ENCODE peak calls at places on chromosome 6, in nine cellular contexts. G, O, R, S, X, M, D, N and H are unnamed samples.

GRCh38 chr6:70684794-70685493 is 17.3 kb downstream of the SMAP1 start:
- DNase-seq in G (no peak), O (peak; percentile 26), R (no peak), S (no peak), X (peak; percentile 25), M (peak; percentile 4), D (no peak), N (no peak), H (no peak)

GRCh38 chr6:116105247-116105646 is 4.6 kb downstream of the NT5DC1 start:
- DNase-seq in G (no peak), O (no peak), R (no peak), S (no peak), X (no peak), M (no peak), D (no peak), N (no peak), H (no peak)

GRCh38 chr6:153003294-153003645 is 761 bp upstream of the MTRF1L start:
- DNase-seq in G (peak; percentile 21), O (peak; percentile 14), R (no peak), S (peak; percentile 46), X (peak; percentile 18), M (peak; percentile 15), D (no peak), N (peak; percentile 15), H (no peak)

GRCh38 chr6:12182676-12183075 is 107.5 kb upstream of the EDN1 start:
- DNase-seq in G (no peak), O (no peak), R (no peak), S (peak; percentile 45), X (peak; percentile 42), M (no peak), D (no peak), N (no peak), H (no peak)

GRCh38 chr6:16249971-16250370 is 11.6 kb downstream of the GMPR start:
- DNase-seq in G (no peak), O (no peak), R (no peak), S (no peak), X (no peak), M (peak; percentile 91), D (no peak), N (no peak), H (no peak)

GRCh38 chr6:124800222-124800621 is 162.0 kb upstream of the RNF217 start:
- DNase-seq in G (peak; percentile 12), O (no peak), R (no peak), S (no peak), X (no peak), M (peak; percentile 7), D (no peak), N (no peak), H (no peak)

GRCh38 chr6:157436200-157436943 is 55.4 kb downstream of the ZDHHC14 start:
- DNase-seq in G (no peak), O (no peak), R (no peak), S (no peak), X (no peak), M (no peak), D (no peak), N (no peak), H (no peak)

GRCh38 chr6:50720623-50721022 is 7.3 kb downstream of the TFAP2D start:
- DNase-seq in G (peak; percentile 86), O (peak; percentile 40), R (no peak), S (peak; percentile 37), X (peak; percentile 37), M (peak; percentile 86), D (no peak), N (no peak), H (no peak)

GRCh38 chr6:40957616-40958492 is 81.2 kb downstream of the UNC5CL start:
- DNase-seq in G (no peak), O (peak; percentile 43), R (no peak), S (peak; percentile 92), X (peak; percentile 88), M (no peak), D (peak; percentile 24), N (no peak), H (no peak)

GRCh38 chr6:74596586-74596985 is 609.3 kb downstream of the COL12A1 start:
- DNase-seq in G (no peak), O (no peak), R (no peak), S (no peak), X (no peak), M (no peak), D (no peak), N (no peak), H (no peak)

GRCh38 chr6:37669306-37669705 is 28.4 kb downstream of the MDGA1 start:
- DNase-seq in G (no peak), O (no peak), R (no peak), S (no peak), X (peak; percentile 14), M (no peak), D (no peak), N (no peak), H (no peak)

GRCh38 chr6:137637161-137637560 is 143.0 kb upstream of the OLIG3 start:
- DNase-seq in G (no peak), O (peak; percentile 58), R (no peak), S (peak; percentile 92), X (peak; percentile 57), M (no peak), D (no peak), N (no peak), H (peak; percentile 85)

GRCh38 chr6:169208011-169208410 is 45.6 kb downstream of the THBS2 start:
- DNase-seq in G (no peak), O (no peak), R (no peak), S (no peak), X (no peak), M (no peak), D (no peak), N (no peak), H (peak; percentile 17)

GRCh38 chr6:166588691-166589333 is 2.3 kb upstream of the RAMACL start:
- DNase-seq in G (peak; percentile 54), O (no peak), R (peak; percentile 42), S (peak; percentile 67), X (no peak), M (no peak), D (no peak), N (no peak), H (no peak)

GRCh38 chr6:81214414-81215091 is 537.9 kb downstream of the TENT5A start:
- DNase-seq in G (no peak), O (no peak), R (no peak), S (no peak), X (no peak), M (no peak), D (no peak), N (no peak), H (no peak)

GRCh38 chr6:72689107-72689954 is 67.5 kb downstream of the KCNQ5 start:
- DNase-seq in G (no peak), O (no peak), R (peak; percentile 8), S (peak; percentile 58), X (no peak), M (peak; percentile 10), D (no peak), N (no peak), H (peak; percentile 84)

GRCh38 chr6:165842291-165842936 is 179.4 kb upstream of the PDE10A start:
- DNase-seq in G (peak; percentile 75), O (no peak), R (no peak), S (no peak), X (no peak), M (no peak), D (no peak), N (no peak), H (no peak)

GRCh38 chr6:139112146-139112545 is 22.7 kb upstream of the HECA start:
- DNase-seq in G (no peak), O (no peak), R (no peak), S (no peak), X (no peak), M (no peak), D (no peak), N (no peak), H (no peak)

GRCh38 chr6:143485967-143486366 is 25.6 kb downstream of the FUCA2 start:
- DNase-seq in G (no peak), O (no peak), R (no peak), S (peak; percentile 4), X (no peak), M (no peak), D (no peak), N (no peak), H (no peak)

GRCh38 chr6:121540210-121540609 is 104.8 kb downstream of the GJA1 start:
- DNase-seq in G (no peak), O (no peak), R (no peak), S (no peak), X (no peak), M (no peak), D (no peak), N (no peak), H (no peak)
- H2AFZ ChIP-seq in G (no peak overlapping the region), O (no peak overlapping the region), R (no peak overlapping the region), S (no peak overlapping the region), X (no peak overlapping the region), M (no peak overlapping the region), D (no peak overlapping the region), N (peak overlapping the region; percentile 45), H (no peak overlapping the region)

DNA sequence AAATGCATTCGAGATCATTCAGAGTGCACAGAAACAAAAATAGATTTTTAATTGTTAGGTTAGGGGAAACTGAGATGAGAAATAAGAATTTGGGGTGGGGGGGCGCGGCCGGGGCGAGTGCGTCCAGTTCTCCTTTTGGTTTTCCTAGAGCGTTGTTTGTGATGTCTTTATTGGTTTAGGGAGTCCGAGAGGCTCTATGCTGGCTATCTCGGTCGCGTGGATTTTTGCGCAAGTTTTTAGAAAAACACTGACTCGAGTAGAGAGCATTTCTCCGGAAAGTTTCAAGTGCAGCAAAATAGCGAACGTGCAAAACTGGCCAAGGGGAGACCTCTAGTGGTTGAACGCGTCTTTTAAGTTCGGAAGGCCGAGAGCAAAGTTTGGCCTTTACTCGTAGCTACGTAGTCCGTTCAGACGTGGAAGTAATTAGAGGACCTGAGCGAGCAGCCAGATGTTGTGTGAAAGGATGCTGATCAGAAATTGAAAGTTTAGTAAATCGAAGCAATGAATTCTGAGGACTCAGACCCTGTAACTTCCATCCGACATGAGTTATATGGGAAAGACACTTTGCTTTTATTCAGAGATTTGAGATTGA is 2.6 kb downstream of the L3MBTL3 start:
- DNase-seq in G (peak; percentile 93), O (peak; percentile 93), R (peak; percentile 86), S (peak; percentile 97), X (peak; percentile 85), M (peak; percentile 87), D (peak; percentile 85), N (peak; percentile 60), H (peak; percentile 87)
- TF ChIP-seq EZH2phosphoT487 in G (no peak), O (no peak), R (no peak), S (no peak), X (no peak), M (no peak), D (no peak), N (no peak), H (no peak)

GRCh38 chr6:85401186-85402062 is 48.5 kb upstream of the NT5E start:
- DNase-seq in G (no peak), O (no peak), R (no peak), S (no peak), X (no peak), M (no peak), D (no peak), N (no peak), H (no peak)
- H2AFZ ChIP-seq in G (peak overlapping the region; percentile 88), O (peak overlapping the region; percentile 26), R (peak overlapping the region; percentile 7), S (peak overlapping the region; percentile 57), X (no peak overlapping the region), M (no peak overlapping the region), D (peak overlapping the region; percentile 37), N (peak overlapping the region; percentile 60), H (no peak overlapping the region)

DNA sequence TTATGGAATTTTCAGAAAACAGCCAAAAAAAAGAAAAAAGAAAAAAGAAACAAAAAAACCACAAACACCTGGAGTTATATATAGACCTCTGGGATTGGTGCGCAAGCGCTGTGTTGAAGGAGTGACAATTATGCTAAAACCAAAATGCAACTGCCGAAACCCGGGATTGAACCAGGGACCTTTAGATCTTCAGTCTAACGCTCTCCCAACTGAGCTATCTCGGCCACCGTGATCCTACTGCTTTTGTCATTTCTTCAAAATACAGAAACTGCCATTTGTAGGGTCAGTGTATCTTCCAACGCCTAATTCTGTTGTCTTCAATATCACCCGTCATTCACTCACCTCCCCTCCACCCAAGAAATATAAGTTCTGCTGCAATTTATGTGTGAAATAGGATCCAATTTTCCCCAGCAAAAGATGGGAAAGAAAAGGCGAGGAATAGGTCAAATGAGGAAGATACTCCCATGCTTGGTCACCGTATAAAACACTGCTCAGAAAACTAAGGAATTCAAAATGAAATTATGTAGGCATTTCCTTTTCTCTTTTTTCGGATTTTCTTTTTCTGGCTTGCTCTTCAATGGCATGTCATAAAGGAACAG is 116.0 kb downstream of the TRIM27 start:
- DNase-seq in G (peak; percentile 90), O (peak; percentile 47), R (peak; percentile 43), S (peak; percentile 75), X (peak; percentile 75), M (peak; percentile 75), D (peak; percentile 75), N (peak; percentile 43), H (no peak)
- TF ChIP-seq EZH2phosphoT487 in G (no peak), O (no peak), R (no peak), S (no peak), X (no peak), M (no peak), D (no peak), N (no peak), H (no peak)